ENCODE peak calls at places on chromosomes 11 and 22, in five cellular contexts. A is K562, K is H1, J is GM12878, W is GM12892. R is an unnamed sample.

GRCh38 chr11:132114185-132114584 is 743.8 kb downstream of the NTM start:
- DNase-seq in K (no peak), J (no peak), W (no peak), A (peak), R (no peak)

GRCh38 chr11:131392528-131393255 is 22.3 kb downstream of the NTM start:
- DNase-seq in A (peak), K (no peak), J (no peak), W (no peak), R (no peak)

GRCh38 chr22:19853879-19854777 is 546 bp downstream of the GNB1L start:
- DNase-seq in J (no peak), W (no peak), K (peak), A (peak), R (no peak)

GRCh38 chr22:19776433-19777031 is 16.0 kb downstream of the TBX1 start:
- DNase-seq in J (no peak), W (no peak), A (peak), K (no peak), R (no peak)

GRCh38 chr22:31345331-31346254 is 553 bp downstream of the PATZ1 start:
- DNase-seq in W (peak), K (peak), J (peak), A (peak), R (peak)

GRCh38 chr11:111598546-111598945 is 3.7 kb upstream of the SIK2 start:
- DNase-seq in J (no peak), A (no peak), K (no peak), W (no peak), R (no peak)

GRCh38 chr11:109605006-109605405 is 183.0 kb downstream of the C11orf87 start:
- DNase-seq in A (no peak), J (no peak), W (no peak), K (no peak), R (no peak)

GRCh38 chr11:2805388-2806057 is 80.1 kb downstream of the CDKN1C start:
- DNase-seq in K (no peak), J (no peak), W (no peak), A (peak), R (no peak)

GRCh38 chr22:25668437-25668836 is 73.6 kb upstream of the MYO18B start:
- DNase-seq in W (no peak), K (no peak), J (no peak), A (no peak), R (no peak)

DNA sequence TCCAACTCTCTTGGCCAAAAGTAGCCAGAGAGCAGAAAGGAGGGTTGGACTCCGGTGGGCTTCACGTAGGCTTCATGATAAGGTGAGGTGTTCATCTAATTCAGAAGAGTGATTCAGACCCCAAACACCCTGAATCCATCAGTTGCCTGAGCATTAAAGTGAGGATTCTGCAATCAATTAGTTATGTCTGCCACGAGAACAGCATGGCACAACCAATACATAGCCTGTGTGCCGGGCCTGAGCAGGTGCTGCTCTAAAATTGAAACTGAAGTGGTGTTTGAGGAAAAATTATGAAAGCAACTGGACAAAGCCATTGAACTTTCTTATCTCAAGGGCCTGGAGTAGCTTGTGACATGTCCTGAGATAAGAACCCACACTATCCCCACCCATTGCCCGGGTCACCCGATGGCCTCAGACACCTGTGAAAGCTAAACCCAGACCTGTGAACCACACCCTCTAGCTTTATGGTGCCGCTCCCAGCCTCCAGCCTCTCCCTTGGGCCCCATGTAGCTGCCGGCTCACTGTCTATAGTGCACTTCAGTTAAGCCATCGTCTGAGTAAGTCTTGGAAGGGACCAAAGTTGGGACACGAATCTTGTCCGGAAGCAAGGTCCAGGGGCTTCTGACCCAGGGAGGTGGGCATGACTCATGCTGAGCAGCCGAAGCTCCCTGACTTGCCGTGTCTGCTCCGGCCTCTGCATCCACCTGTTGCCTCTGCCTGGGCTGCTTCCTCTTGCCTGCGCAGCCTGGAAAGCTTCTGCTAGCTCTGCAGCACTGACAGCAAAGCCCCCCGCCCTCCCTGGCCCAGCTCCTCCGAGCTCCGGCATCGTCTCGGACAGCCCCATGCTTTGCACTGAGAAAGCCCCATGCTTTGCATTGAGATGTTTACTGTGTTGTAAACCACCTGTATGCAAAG is 5.7 kb upstream of the MYEOV start:
- DNase-seq in J (no peak), K (no peak), W (no peak), A (peak), R (no peak)
- TF ChIP-seq POLR2A in J (no peak), K (no peak), W (no peak), A (no peak), R (no peak)

GRCh38 chr11:125591659-125592304 is 870 bp upstream of the STT3A start:
- DNase-seq in W (peak), A (peak), K (no peak), J (no peak), R (no peak)
- TF ChIP-seq TAF1 in W (no peak), A (peak), K (peak), J (no peak), R (no peak)

GRCh38 chr22:30305519-30305905 is 16.2 kb upstream of the CASTOR1 start:
- DNase-seq in J (peak), K (no peak), A (peak), W (peak), R (peak)
- TF ChIP-seq POLR2A in J (peak), K (no peak), A (no peak), W (peak), R (peak)

GRCh38 chr11:68146010-68146540 is 24.9 kb upstream of the CHKA start:
- DNase-seq in W (no peak), J (no peak), K (no peak), A (no peak), R (no peak)
- TF ChIP-seq TAF1 in W (no peak), J (no peak), K (no peak), A (no peak), R (no peak)

GRCh38 chr22:39290724-39291161 is 28.7 kb downstream of the RPL3 start:
- DNase-seq in W (no peak), K (no peak), A (no peak), J (no peak), R (no peak)

GRCh38 chr22:39291501-39291900 is 27.9 kb downstream of the RPL3 start:
- DNase-seq in A (no peak), K (no peak), J (no peak), W (no peak), R (no peak)

GRCh38 chr22:39293766-39294368 is 25.6 kb downstream of the RPL3 start:
- DNase-seq in A (no peak), W (no peak), J (no peak), K (no peak), R (no peak)

GRCh38 chr22:39292002-39292401 is 27.4 kb downstream of the RPL3 start:
- DNase-seq in W (no peak), A (no peak), K (no peak), J (no peak), R (no peak)

GRCh38 chr22:39292561-39293074 is 26.8 kb downstream of the RPL3 start:
- DNase-seq in A (peak), K (no peak), W (no peak), J (no peak), R (no peak)
- TF ChIP-seq POLR2A in A (peak), K (no peak), W (no peak), J (no peak), R (no peak)

DNA sequence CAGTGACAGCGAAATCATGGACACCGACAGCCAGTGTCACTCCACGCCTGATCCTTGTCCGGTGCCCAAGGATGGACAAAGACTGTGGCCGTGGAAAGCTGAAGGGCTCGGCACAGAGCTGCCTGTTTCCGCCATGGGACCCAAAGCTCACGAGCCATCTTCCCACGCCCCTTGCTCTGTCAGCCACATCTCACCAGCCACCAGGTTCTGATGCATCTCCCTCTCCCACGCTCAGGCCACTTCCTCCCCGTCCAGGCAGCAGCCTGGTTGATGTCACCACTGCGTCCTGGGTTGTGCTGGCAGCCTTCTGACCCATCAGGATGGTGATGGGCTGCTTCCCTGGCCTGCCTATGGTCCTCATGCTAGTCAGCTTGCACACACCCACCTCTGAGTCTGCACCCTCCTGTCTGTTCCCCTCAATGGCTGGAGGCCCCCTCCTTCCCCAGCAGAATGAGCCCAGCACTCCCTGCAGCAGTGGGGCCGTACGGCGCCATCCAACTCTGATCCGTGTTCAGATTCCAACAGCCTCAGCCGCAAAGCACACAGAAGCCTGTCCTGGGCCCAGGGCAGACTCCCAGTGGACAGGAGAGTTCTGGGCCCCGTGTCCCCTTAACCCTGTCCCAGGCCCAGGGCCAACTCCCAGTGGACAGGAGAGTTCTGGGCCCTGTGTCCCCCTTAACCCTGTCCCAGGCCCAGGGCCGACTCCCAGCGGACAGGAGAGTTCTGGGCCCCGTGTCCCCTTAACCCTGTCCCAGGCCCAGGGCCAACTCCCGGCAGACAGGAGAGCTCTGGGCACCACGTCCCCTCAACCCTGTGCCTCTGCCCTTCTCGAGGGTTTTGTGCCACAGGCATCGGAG is 259.6 kb downstream of the BRD1 start:
- DNase-seq in J (no peak), A (no peak), K (peak), W (no peak), R (no peak)
- TF ChIP-seq TAF1 in J (no peak), A (no peak), K (no peak), W (no peak), R (no peak)

GRCh38 chr11:119172513-119172912 is 4.0 kb downstream of the NLRX1 start:
- DNase-seq in W (no peak), K (no peak), A (peak), J (no peak), R (no peak)

GRCh38 chr11:119166368-119167076 is 2.0 kb upstream of the NLRX1 start:
- DNase-seq in K (no peak), W (no peak), J (no peak), A (no peak), R (no peak)

GRCh38 chr11:119168471-119169271 is at the start of gene NLRX1:
- DNase-seq in A (peak), J (peak), W (peak), K (peak), R (peak)

GRCh38 chr11:119167933-119168332 is 592 bp upstream of the NLRX1 start:
- DNase-seq in K (no peak), J (no peak), W (no peak), A (no peak), R (no peak)

DNA sequence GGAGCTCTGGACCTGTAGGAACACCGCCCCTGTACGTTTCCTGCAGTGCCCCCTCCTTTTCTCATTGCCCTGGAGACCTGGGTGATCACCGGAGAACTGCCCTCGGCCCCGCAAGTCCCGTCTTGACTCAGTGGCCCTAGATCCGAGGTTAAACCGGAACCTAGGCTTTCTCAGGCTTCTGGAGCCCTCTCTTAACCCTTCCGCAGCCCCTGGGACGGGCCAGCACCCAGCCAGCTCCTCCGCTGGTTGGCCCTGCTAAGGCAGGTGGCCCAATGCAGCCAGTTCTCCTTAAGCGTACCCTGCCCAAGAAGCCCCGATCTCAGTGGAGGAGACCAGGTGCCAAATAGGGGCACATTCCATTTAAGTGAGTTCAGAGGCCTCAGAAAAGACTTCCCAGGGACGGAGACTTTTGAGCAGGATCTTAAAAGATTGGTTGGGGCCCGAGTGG is 771 bp downstream of the NLRX1 start:
- DNase-seq in A (no peak), J (no peak), K (peak), W (peak), R (peak)
- TF ChIP-seq POLR2A in A (no peak), J (no peak), K (no peak), W (no peak), R (no peak)

DNA sequence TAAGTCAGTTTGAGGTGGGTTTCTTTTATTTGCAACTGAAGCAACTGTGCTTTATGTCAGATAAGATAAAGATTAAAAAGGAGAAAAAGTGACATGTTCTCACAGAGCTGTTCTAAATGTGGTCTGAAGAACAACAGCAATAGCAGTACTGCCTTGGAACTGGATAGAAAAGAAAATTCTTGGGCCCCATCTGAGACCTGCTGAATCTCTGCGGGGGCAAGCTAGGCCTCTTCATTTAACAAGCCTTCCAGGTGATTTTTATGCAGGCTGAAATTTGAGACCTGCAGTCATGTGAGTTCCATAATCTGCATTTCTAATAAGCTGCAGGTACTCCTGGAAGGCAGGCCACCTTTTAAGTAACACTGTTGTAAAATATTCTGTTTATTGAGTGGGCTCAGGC is 91.4 kb upstream of the CTSC start:
- DNase-seq in A (no peak), W (no peak), K (no peak), J (no peak), R (no peak)
- TF ChIP-seq TAF1 in A (no peak), W (no peak), K (no peak), J (no peak), R (no peak)

DNA sequence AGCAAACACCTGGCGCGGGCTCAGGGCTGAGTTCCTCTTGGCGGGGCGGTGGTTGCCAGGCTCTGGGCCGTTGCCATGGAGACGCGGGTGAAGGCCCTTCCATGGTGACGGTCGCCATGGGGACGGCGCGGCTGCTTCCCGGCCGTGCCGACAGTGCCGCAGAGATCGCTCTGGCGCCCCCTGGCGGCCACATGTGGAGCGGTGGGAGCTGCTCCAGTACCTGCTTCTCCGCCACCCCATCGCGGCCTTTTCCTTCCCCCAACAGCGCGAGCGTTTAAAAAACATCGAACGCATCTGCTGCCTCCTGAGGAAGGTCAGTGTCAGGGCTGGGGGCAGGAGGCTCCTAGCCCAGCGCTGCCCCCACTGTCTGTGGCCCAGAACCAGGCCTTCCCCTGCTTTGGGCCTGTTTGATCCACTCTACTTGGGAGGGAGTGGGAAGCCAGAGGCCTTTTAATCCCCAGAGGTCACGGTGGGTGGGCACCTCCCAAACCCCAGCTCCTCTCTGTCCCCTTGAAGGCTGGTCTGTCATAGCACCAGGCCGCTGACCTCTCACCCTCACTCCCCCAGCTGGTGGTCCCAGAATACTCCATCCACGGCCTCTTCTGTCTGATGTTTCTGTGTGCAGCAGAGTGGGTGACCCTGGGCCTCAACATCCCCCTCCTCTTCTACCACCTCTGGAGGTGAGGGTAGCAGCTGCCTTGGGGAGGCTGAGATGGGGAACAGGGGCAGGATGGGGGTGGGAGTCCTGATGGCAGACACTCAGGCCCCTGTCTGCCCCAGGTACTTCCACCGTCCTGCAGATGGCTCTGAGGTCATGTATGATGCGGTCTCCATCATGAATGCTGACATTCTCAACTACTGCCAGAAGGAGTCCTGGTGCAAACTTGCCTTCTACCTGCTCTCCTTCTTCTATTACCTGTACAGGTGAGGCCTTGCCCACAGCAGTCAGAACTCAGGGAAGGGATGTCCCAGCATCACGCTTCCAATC is 4.8 kb downstream of the CNIH2 start:
- DNase-seq in K (peak), W (peak), A (peak), J (peak), R (peak)
- TF ChIP-seq POLR2A in K (no peak), W (peak), A (peak), J (peak), R (no peak)

DNA sequence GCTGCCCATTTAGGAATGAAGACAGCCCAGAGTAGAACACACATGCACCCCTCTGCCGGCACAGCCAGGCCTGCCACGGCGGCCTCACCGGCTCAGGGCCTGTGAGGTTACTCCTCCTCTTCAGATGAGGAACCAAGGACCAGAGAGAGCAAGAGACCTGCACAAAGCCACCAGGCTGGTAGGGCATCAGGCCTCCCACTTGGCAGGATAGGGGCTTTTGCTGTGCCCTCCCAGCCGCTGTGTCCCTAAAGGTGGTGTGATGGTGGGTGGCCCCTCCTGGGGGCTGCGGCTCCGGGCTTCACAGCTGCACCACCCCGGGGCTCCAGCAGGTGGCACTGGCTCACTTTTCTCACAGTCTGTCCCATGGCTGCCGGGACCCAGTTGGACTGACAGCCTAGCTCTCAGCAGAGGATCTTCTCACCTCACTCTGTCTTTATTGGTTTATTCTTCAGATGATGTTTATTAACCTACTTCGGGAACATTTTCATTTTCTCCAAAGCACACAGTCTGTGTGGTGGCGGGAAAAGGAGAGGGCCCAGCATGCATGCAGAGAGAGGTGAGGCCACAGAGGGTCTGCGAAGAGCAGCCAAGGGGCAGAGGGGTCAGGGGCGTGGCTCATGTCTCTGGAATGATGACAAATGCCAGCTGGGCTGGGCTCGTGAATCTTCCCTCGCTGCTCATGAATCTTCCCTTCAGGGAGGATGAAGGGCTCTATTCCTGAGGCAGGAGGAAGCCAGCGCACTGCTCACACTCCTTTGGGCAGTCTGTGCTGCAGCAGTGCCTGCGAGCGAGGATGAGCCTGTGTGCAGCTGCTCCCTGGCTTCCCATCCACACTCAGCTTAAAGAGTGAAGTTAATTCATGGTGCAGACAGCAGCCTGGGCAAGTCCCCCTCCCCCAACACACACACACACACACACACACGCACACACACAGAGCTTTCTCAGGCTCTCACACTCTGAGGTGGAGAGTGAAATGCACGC is 101.1 kb upstream of the PITPNB start:
- DNase-seq in W (peak), K (peak), J (no peak), A (peak), R (peak)
- TF ChIP-seq TAF1 in W (no peak), K (no peak), J (no peak), A (no peak), R (no peak)

R was measured in GM12891.